ENCODE peak calls at places on chromosome 14, in eight cellular contexts. D is A549, B is ovary, K is K562, P is SK-N-SH, S is sigmoid colon, W is suprapubic skin, H is stomach. I is an unnamed sample.

GRCh38 chr14:23942587-23942986 is 11.0 kb upstream of the DHRS4 start:
- DNase-seq in K (no peak), W (no peak), P (no peak), D (no peak), H (no peak), S (no peak), B (no peak), I (no peak)

GRCh38 chr14:64549805-64550538 is at the start of gene PPP1R36:
- DNase-seq in H (peak; percentile 69), P (peak; percentile 71), D (no peak), W (no peak), B (no peak), S (peak; percentile 70), K (peak; percentile 5), I (peak; percentile 81)

GRCh38 chr14:61514006-61514830 is 181.1 kb upstream of the HIF1A start:
- DNase-seq in B (no peak), H (no peak), K (no peak), S (no peak), P (no peak), W (no peak), D (no peak), I (no peak)

GRCh38 chr14:89388853-89389252 is 28.2 kb downstream of the FOXN3 start:
- DNase-seq in P (no peak), S (peak; percentile 58), K (no peak), W (no peak), B (no peak), D (no peak), H (no peak), I (no peak)

GRCh38 chr14:33596211-33597080 is 354.4 kb downstream of the EGLN3 start:
- DNase-seq in D (no peak), W (no peak), H (no peak), P (peak; percentile 53), S (no peak), K (no peak), B (no peak), I (no peak)

GRCh38 chr14:58844544-58844943 is 206.8 kb downstream of the DACT1 start:
- DNase-seq in P (no peak), B (no peak), S (no peak), H (no peak), D (no peak), K (no peak), W (no peak), I (no peak)

GRCh38 chr14:47438650-47439140 is 236.7 kb downstream of the MDGA2 start:
- DNase-seq in B (no peak), W (no peak), S (no peak), K (no peak), P (no peak), D (no peak), H (no peak), I (no peak)

GRCh38 chr14:61103541-61104339 is 122.7 kb downstream of the SLC38A6 start:
- DNase-seq in S (peak; percentile 76), W (peak; percentile 83), D (peak; percentile 92), B (peak; percentile 58), H (no peak), P (peak; percentile 28), K (peak; percentile 78), I (peak; percentile 25)

GRCh38 chr14:23486116-23486515 is 16.6 kb downstream of the NGDN start:
- DNase-seq in K (no peak), H (no peak), P (no peak), W (no peak), S (no peak), D (no peak), B (no peak), I (no peak)

GRCh38 chr14:81401420-81402122 is 1.4 kb upstream of the STON2 start:
- DNase-seq in S (no peak), B (no peak), W (no peak), K (peak; percentile 24), H (no peak), D (peak; percentile 33), P (no peak), I (no peak)

GRCh38 chr14:48398675-48399282 is 723.4 kb upstream of the MDGA2 start:
- DNase-seq in K (peak; percentile 12), P (peak; percentile 16), H (no peak), W (no peak), D (peak; percentile 51), B (no peak), S (no peak), I (no peak)

GRCh38 chr14:80055912-80056801 is 155.1 kb downstream of the DIO2 start:
- DNase-seq in K (peak; percentile 1), S (no peak), W (no peak), P (peak; percentile 23), H (peak; percentile 27), B (peak; percentile 20), D (peak; percentile 75), I (peak; percentile 9)

GRCh38 chr14:22152901-22153300 is 436.1 kb downstream of the DAD1 start:
- DNase-seq in D (no peak), B (no peak), H (no peak), K (no peak), S (no peak), W (no peak), P (no peak), I (peak; percentile 21)

GRCh38 chr14:37429618-37430017 is 165.4 kb downstream of the FOXA1 start:
- DNase-seq in H (no peak), W (no peak), D (no peak), S (no peak), P (no peak), K (no peak), B (no peak), I (no peak)

GRCh38 chr14:37428954-37429353 is 166.1 kb downstream of the FOXA1 start:
- DNase-seq in P (no peak), W (no peak), K (no peak), D (no peak), H (no peak), S (no peak), B (no peak), I (no peak)

GRCh38 chr14:37436519-37436918 is 158.5 kb downstream of the FOXA1 start:
- DNase-seq in D (peak; percentile 5), P (no peak), S (no peak), H (no peak), W (no peak), K (no peak), B (no peak), I (no peak)

DNA sequence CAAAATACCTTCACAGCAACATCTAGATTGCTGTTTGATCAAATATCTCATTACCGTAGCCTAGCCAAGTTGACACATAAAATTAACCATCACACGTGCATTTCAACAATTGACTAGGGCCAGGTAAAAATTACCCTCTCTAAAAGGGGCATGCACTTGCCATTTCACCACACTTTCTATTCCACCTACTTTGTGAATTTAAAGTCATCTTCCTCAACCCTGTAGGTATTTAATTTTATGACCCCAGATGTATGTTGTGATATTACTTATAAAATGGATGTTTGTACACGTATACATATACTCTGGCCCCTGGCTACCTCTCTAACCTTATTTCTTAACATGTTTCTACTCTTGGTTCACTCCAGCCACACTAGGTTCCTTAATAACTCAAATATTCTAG is 160.2 kb downstream of the FOXA1 start:
- DNase-seq in S (no peak), H (no peak), W (no peak), K (no peak), D (no peak), P (no peak), B (no peak), I (no peak)
- H3K4me1 ChIP-seq in S (no peaks in the 10 kb centered on the region), H (peaks cover 5% of the 10 kb centered on the region), W (no peaks in the 10 kb centered on the region), K (no peaks in the 10 kb centered on the region), D (peaks cover 13% of the 10 kb centered on the region), P (no peaks in the 10 kb centered on the region), B (no peaks in the 10 kb centered on the region), I (peaks cover 9% of the 10 kb centered on the region)

DNA sequence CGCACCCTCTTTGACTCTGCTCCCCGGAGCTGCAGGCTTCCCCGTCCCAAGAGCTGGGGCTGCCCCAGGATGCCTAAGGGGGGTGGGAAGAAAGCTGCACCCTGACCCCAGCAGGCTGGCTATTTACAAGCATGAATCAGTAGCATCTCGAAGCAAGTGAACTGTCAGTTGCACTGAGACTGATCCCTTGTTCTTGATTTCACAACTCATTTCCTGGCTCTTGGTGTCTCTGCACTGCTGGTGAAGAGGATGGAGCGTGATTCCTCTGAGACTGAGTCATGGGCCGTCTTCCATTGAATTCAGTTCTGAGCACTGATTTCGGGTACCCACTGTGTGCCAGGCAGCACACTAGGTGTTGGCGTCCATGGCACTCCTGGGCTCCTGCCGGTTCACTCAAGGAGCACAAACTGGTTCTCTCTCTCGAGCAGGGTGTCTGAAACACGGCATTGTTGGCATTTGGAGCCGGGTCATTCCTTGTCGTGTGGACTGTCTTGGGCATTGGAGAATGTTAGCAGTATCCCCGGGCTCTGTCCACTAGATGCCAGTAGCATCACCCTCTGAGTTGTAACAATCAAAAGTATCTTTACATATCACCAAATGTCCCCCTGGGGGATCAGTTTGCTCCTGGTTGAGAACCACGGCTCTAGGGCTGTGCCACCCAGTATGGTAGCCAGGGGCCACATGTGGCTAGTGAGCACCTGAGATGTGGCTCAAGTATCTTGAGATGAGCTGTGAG is 86.9 kb downstream of the RIN3 start:
- DNase-seq in P (no peak), D (peak; percentile 77), S (no peak), K (no peak), H (no peak), B (no peak), W (no peak), I (no peak)
- TF ChIP-seq CTCF in P (peak; percentile 58), D (peak; percentile 48), S (no peak), K (no peak), H (no peak), B (no peak), W (no peak), I (no peak)

GRCh38 chr14:76776306-76777251 is 15.3 kb downstream of the VASH1 start:
- DNase-seq in D (no peak), S (peak; percentile 55), H (no peak), K (peak; percentile 42), W (peak; percentile 67), B (no peak), P (no peak), I (no peak)

GRCh38 chr14:76775695-76776305 is 14.5 kb downstream of the VASH1 start:
- DNase-seq in W (peak; percentile 77), S (peak; percentile 64), H (no peak), B (no peak), D (no peak), P (no peak), K (no peak), I (no peak)

GRCh38 chr14:76779221-76780057 is 18.2 kb downstream of the VASH1 start:
- DNase-seq in W (no peak), S (peak; percentile 40), B (no peak), P (no peak), H (no peak), D (no peak), K (no peak), I (no peak)

GRCh38 chr14:76778546-76779215 is 17.4 kb downstream of the VASH1 start:
- DNase-seq in B (peak; percentile 14), S (peak; percentile 50), D (no peak), K (no peak), W (peak; percentile 62), P (no peak), H (no peak), I (no peak)

DNA sequence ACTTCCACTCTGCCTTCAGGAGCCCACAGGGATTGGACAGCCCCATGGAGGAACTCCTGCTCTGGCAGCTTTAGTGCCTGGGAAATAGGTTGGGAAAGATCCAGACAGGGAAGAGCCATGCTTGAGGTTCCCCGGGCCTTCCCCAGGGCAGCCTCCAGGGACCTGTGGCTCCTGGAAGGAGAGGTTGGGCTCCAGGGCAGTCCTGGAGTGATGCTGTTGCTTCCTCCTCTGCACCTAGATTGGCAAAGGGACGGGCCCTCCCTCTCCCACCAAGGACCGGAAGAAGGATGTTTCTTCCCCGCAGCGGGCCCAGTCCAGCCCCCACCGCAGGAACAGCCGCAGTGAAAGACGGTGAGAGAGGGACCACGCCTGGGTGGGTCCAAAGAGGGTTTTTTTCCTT is 16.5 kb downstream of the VASH1 start:
- DNase-seq in H (no peak), P (no peak), D (no peak), S (peak; percentile 57), W (peak; percentile 53), K (no peak), B (no peak), I (no peak)
- TF ChIP-seq EP300 in H (no peak), P (no peak), D (no peak), S (no peak), W (no peak), K (no peak), B (no peak), I (no peak)

GRCh38 chr14:105086833-105087307 is 21.6 kb upstream of the GPR132 start:
- DNase-seq in P (peak; percentile 90), S (peak; percentile 89), W (peak; percentile 87), B (peak; percentile 71), K (peak; percentile 85), D (peak; percentile 85), H (peak; percentile 78), I (peak; percentile 80)
- H3K4me1 ChIP-seq in P (peaks cover 1% of the 10 kb centered on the region), S (peaks cover 31% of the 10 kb centered on the region), W (peaks cover 60% of the 10 kb centered on the region), B (peaks cover 8% of the 10 kb centered on the region), K (peaks cover 3% of the 10 kb centered on the region), D (peaks cover 52% of the 10 kb centered on the region), H (peaks cover 57% of the 10 kb centered on the region), I (peaks cover 50% of the 10 kb centered on the region)